ENCODE peak calls at places on chromosomes 12 and 14, in five cellular contexts. One of them, this sample, is unnamed. For H3K4me1, the result is how much of the 10 kb centered on the place peaks cover.

GRCh38 chr14:22802860-22803562 is 12.2 kb downstream of the SLC7A7 start:
- DNase-seq in thyroid gland: no peak
- DNase-seq in heart right ventricle: no peak
- DNase-seq in pancreas: no peak
- DNase-seq in right atrium auricular region: no peak
- DNase-seq in this sample: no peak

GRCh38 chr12:82461851-82462250 is 103.5 kb downstream of the METTL25 start:
- DNase-seq in thyroid gland: no peak
- DNase-seq in right atrium auricular region: no peak
- DNase-seq in pancreas: no peak
- DNase-seq in heart right ventricle: no peak
- DNase-seq in this sample: no peak

GRCh38 chr12:24596768-24597388 is 352.0 kb downstream of the BCAT1 start:
- DNase-seq in heart right ventricle: no peak
- DNase-seq in pancreas: no peak
- DNase-seq in thyroid gland: no peak
- DNase-seq in right atrium auricular region: no peak
- DNase-seq in this sample: no peak

GRCh38 chr12:106386836-106387555 is 29.4 kb downstream of the POLR3B start:
- DNase-seq in heart right ventricle: no peak
- DNase-seq in pancreas: no peak
- DNase-seq in right atrium auricular region: no peak
- DNase-seq in thyroid gland: no peak
- DNase-seq in this sample: no peak

GRCh38 chr12:53757095-53757770 is 5.5 kb upstream of the CISTR start:
- DNase-seq in right atrium auricular region: peak
- DNase-seq in heart right ventricle: peak
- DNase-seq in pancreas: peak
- DNase-seq in thyroid gland: peak
- DNase-seq in this sample: peak

GRCh38 chr12:87820524-87821194 is 208.5 kb downstream of the C12orf50 start:
- DNase-seq in right atrium auricular region: no peak
- DNase-seq in pancreas: no peak
- DNase-seq in heart right ventricle: no peak
- DNase-seq in thyroid gland: peak
- DNase-seq in this sample: no peak

GRCh38 chr12:87155616-87156015 is 873.6 kb downstream of the C12orf50 start:
- DNase-seq in thyroid gland: no peak
- DNase-seq in heart right ventricle: no peak
- DNase-seq in pancreas: no peak
- DNase-seq in right atrium auricular region: no peak
- DNase-seq in this sample: no peak

GRCh38 chr12:109488051-109488665 is 10.7 kb downstream of the UBE3B start:
- DNase-seq in pancreas: no peak
- DNase-seq in thyroid gland: no peak
- DNase-seq in right atrium auricular region: no peak
- DNase-seq in heart right ventricle: no peak
- DNase-seq in this sample: no peak

DNA sequence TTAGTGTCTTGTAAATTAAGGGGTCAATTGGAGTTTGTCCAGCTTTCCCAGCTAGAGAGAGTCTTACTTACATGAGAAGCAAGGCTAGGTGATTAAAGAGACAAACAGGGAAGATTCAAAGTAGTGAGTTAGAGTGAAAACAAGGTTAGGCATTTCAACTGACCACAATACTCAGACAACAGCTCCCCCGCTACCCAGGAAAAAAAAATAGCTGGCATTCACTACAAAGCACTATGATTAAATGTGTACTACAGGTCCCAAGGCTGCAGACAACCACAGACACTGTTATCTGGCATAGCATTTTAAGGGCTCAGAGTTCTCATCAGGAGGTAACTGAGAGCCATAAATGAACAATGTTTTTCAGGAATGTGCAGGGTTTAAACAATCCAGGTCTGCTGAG is 680.9 kb downstream of the TMEM121 start:
- DNase-seq in pancreas: no peak
- DNase-seq in right atrium auricular region: no peak
- DNase-seq in thyroid gland: no peak
- DNase-seq in heart right ventricle: no peak
- DNase-seq in this sample: no peak
- H3K4me1 ChIP-seq in pancreas: under half
- H3K4me1 ChIP-seq in right atrium auricular region: under half
- H3K4me1 ChIP-seq in thyroid gland: under half
- H3K4me1 ChIP-seq in heart right ventricle: under half
- H3K4me1 ChIP-seq in this sample: under half

GRCh38 chr12:62873826-62874448 is 61.0 kb downstream of the PPM1H start:
- DNase-seq in pancreas: no peak
- DNase-seq in thyroid gland: no peak
- DNase-seq in right atrium auricular region: no peak
- DNase-seq in heart right ventricle: no peak
- DNase-seq in this sample: no peak

GRCh38 chr12:62876938-62877548 is 57.9 kb downstream of the PPM1H start:
- DNase-seq in pancreas: no peak
- DNase-seq in right atrium auricular region: no peak
- DNase-seq in heart right ventricle: no peak
- DNase-seq in thyroid gland: no peak
- DNase-seq in this sample: no peak

GRCh38 chr12:62868820-62869219 is 66.1 kb downstream of the PPM1H start:
- DNase-seq in thyroid gland: no peak
- DNase-seq in heart right ventricle: no peak
- DNase-seq in right atrium auricular region: no peak
- DNase-seq in pancreas: no peak
- DNase-seq in this sample: no peak

GRCh38 chr12:62878211-62878610 is 56.7 kb downstream of the PPM1H start:
- DNase-seq in heart right ventricle: no peak
- DNase-seq in right atrium auricular region: no peak
- DNase-seq in thyroid gland: no peak
- DNase-seq in pancreas: no peak
- DNase-seq in this sample: no peak

DNA sequence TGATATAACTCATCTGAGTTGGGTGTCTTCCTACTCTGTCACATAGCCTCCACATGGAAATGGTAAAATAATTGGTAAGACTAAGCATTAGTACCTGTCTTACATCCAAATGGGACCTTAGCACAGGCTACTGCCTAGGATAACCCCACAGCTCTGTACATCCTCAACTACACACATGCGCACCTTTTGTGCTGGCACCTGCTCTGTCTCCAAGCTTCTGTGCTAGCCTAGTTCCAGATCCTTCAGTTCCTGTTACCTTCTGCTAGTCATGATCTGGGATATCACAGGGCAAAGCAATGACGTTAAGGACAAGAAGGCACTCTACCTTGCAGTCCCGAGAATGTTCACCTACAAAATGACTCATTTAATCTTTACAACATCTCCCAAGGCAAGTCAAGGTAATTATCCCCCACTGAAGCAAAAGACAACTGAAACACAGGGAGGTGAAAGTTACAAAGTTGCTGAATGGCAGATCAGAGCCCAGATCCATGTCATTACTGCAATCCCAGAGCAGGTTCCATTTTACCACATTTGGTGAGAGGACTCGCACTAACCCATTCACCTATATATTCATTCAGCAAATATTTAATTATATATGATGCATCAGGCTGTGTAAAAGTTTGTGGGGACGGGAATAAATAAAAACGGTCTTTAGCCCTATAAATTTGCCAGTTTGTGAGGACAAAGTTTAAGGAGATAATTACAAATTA is 61.7 kb downstream of the PPM1H start:
- DNase-seq in heart right ventricle: no peak
- DNase-seq in thyroid gland: no peak
- DNase-seq in pancreas: no peak
- DNase-seq in right atrium auricular region: no peak
- DNase-seq in this sample: no peak
- H3K4me1 ChIP-seq in heart right ventricle: under half
- H3K4me1 ChIP-seq in thyroid gland: under half
- H3K4me1 ChIP-seq in pancreas: under half
- H3K4me1 ChIP-seq in right atrium auricular region: under half
- H3K4me1 ChIP-seq in this sample: under half

DNA sequence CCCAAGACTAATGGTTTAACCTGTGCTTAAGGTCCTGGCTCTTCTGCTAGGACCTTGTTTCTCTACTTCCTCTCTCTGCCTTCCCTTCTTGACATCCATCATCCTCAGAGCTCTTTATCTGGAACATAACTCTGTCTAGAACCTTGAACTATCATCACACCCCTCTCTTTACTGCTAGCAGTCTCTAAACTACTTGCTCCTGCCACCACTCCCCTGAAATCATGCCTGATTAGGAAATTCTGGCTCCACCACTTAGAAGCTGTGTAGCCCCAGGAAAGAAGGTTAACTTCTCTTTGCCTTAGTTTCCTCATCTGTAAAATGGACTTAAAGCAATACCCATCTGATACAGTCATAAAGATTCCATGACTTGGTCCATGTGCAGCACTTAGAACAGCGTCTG is 9.1 kb downstream of the SLC38A1 start:
- DNase-seq in thyroid gland: no peak
- DNase-seq in pancreas: no peak
- DNase-seq in heart right ventricle: no peak
- DNase-seq in right atrium auricular region: no peak
- DNase-seq in this sample: no peak
- H3K4me1 ChIP-seq in thyroid gland: under half
- H3K4me1 ChIP-seq in pancreas: under half
- H3K4me1 ChIP-seq in heart right ventricle: under half
- H3K4me1 ChIP-seq in right atrium auricular region: under half
- H3K4me1 ChIP-seq in this sample: under half

GRCh38 chr12:104683831-104684503 is 227.2 kb downstream of the CHST11 start:
- DNase-seq in right atrium auricular region: no peak
- DNase-seq in pancreas: no peak
- DNase-seq in heart right ventricle: no peak
- DNase-seq in thyroid gland: peak
- DNase-seq in this sample: no peak
- H3K4me1 ChIP-seq in right atrium auricular region: under half
- H3K4me1 ChIP-seq in pancreas: under half
- H3K4me1 ChIP-seq in heart right ventricle: under half
- H3K4me1 ChIP-seq in thyroid gland: under half
- H3K4me1 ChIP-seq in this sample: under half

GRCh38 chr12:123267335-123267920 is 4.2 kb downstream of the CDK2AP1 start:
- DNase-seq in heart right ventricle: no peak
- DNase-seq in thyroid gland: no peak
- DNase-seq in right atrium auricular region: no peak
- DNase-seq in pancreas: no peak
- DNase-seq in this sample: no peak
- H3K4me1 ChIP-seq in heart right ventricle: under half
- H3K4me1 ChIP-seq in thyroid gland: under half
- H3K4me1 ChIP-seq in right atrium auricular region: under half
- H3K4me1 ChIP-seq in pancreas: under half
- H3K4me1 ChIP-seq in this sample: under half

DNA sequence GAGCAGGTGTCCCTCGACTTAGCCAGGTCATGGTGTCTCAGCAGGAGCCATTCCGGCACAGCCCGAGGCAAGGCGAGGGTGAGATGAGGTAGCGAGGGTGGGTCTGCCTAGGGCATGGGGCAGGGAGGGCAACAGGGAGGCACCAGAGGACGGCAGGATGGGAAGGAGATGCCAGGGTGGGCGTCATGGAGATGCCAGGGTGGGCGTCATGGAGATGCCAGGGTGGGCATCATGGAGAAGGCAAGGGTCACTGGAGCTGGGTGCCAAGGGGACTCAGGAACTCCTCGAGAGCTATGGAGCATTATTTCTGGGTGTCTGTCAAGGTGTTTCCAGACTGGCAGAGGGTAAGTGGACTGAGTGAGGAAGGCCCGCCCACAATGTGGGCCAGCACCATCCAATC is 7.4 kb downstream of the DEGS2 start:
- DNase-seq in heart right ventricle: no peak
- DNase-seq in right atrium auricular region: no peak
- DNase-seq in pancreas: no peak
- DNase-seq in thyroid gland: no peak
- DNase-seq in this sample: no peak
- H3K4me1 ChIP-seq in heart right ventricle: under half
- H3K4me1 ChIP-seq in right atrium auricular region: under half
- H3K4me1 ChIP-seq in pancreas: under half
- H3K4me1 ChIP-seq in thyroid gland: under half
- H3K4me1 ChIP-seq in this sample: under half